ENCODE peak calls at places on chromosomes 6 and 20, in ten cellular contexts. T is left lung; S is upper lobe of right lung; B is right lobe of liver; O is tibial artery; A is lung; Q is hepatocyte; J is psoas muscle; U is cardiac muscle cell; E is CD8-positive, alpha-beta memory T cell. M is an unnamed sample. For H3K4me1, the result is how much of the 10 kb centered on the place peaks cover.

GRCh38 chr20:41258489-41258888 is 59.0 kb downstream of the ZHX3 start:
- DNase-seq in S (no peak), Q (no peak), E (no peak), U (no peak), T (no peak), A (no peak), O (no peak), J (no peak), B (no peak), M (no peak)

GRCh38 chr6:147077251-147077650 is 127.0 kb upstream of the STXBP5 start:
- DNase-seq in U (no peak), T (peak), B (no peak), S (peak), Q (no peak), J (no peak), A (peak), O (no peak), E (no peak), M (no peak)

GRCh38 chr20:53866787-53867740 is 203.3 kb downstream of the BCAS1 start:
- DNase-seq in O (no peak), E (no peak), Q (no peak), A (no peak), B (no peak), J (no peak), T (no peak), S (no peak), U (peak), M (no peak)

GRCh38 chr6:25487012-25487411 is 165.0 kb upstream of the SCGN start:
- DNase-seq in T (no peak), E (no peak), A (no peak), S (no peak), B (no peak), O (no peak), U (no peak), Q (no peak), J (no peak), M (no peak)

GRCh38 chr6:116066789-116067188 is 6.1 kb upstream of the FRK start:
- DNase-seq in S (no peak), B (no peak), O (no peak), E (no peak), J (no peak), U (no peak), A (no peak), Q (no peak), T (no peak), M (no peak)

GRCh38 chr20:8587810-8588209 is 455.7 kb downstream of the PLCB1 start:
- DNase-seq in J (no peak), S (no peak), T (no peak), Q (no peak), B (no peak), O (no peak), A (no peak), U (no peak), E (no peak), M (no peak)

GRCh38 chr6:119479860-119480655 is 130.5 kb upstream of the MAN1A1 start:
- DNase-seq in A (no peak), O (no peak), B (no peak), T (no peak), Q (peak), E (no peak), S (no peak), U (peak), J (no peak), M (no peak)

GRCh38 chr20:17536944-17537444 is 5.8 kb upstream of the BFSP1 start:
- DNase-seq in S (peak), Q (peak), E (peak), T (peak), O (peak), B (peak), J (peak), A (peak), U (peak), M (no peak)

GRCh38 chr6:88913471-88913870 is 49.9 kb downstream of the RNGTT start:
- DNase-seq in S (no peak), A (no peak), J (no peak), T (no peak), B (no peak), U (no peak), E (no peak), Q (no peak), O (no peak), M (no peak)

GRCh38 chr6:89828988-89829590 is 591 bp upstream of the CASP8AP2 start:
- DNase-seq in T (no peak), B (no peak), J (no peak), Q (no peak), A (no peak), O (no peak), U (no peak), S (no peak), E (peak), M (no peak)

GRCh38 chr6:52552278-52552643 is 24.6 kb downstream of the TRAM2 start:
- DNase-seq in Q (no peak), S (no peak), T (no peak), O (no peak), J (no peak), U (no peak), E (no peak), B (no peak), A (no peak), M (peak)

GRCh38 chr20:31842471-31843157 is 2.8 kb downstream of the FOXS1 start:
- DNase-seq in A (no peak), S (no peak), Q (no peak), J (peak), B (no peak), O (peak), U (peak), E (no peak), T (no peak), M (peak)

GRCh38 chr20:61850926-61851900 is 214.5 kb downstream of the TAF4 start:
- DNase-seq in O (no peak), A (no peak), J (peak), B (no peak), T (no peak), S (no peak), U (no peak), Q (no peak), E (no peak), M (no peak)

GRCh38 chr20:62769346-62770071 is 26.8 kb upstream of the MRGBP start:
- DNase-seq in B (peak), T (no peak), A (no peak), J (peak), E (no peak), O (no peak), S (no peak), Q (no peak), U (no peak), M (no peak)

GRCh38 chr20:7596541-7596940 is 343.7 kb downstream of the HAO1 start:
- DNase-seq in U (no peak), T (no peak), B (no peak), J (no peak), Q (no peak), A (no peak), S (no peak), E (no peak), O (no peak), M (no peak)

GRCh38 chr20:15923030-15923776 is 650.0 kb downstream of the KIF16B start:
- DNase-seq in Q (no peak), E (no peak), O (no peak), A (no peak), U (no peak), S (no peak), B (no peak), T (no peak), J (no peak), M (no peak)

GRCh38 chr20:32470025-32470861 is 112.1 kb downstream of the ASXL1 start:
- DNase-seq in Q (peak), B (peak), O (no peak), T (no peak), J (peak), U (peak), A (peak), E (no peak), S (peak), M (no peak)

GRCh38 chr6:26045046-26045938 is 41.9 kb upstream of the HFE start:
- DNase-seq in U (peak), B (peak), O (peak), E (peak), T (peak), Q (no peak), A (peak), J (no peak), S (peak), M (peak)

GRCh38 chr6:22043284-22043962 is 253.4 kb downstream of the PRL start:
- DNase-seq in S (no peak), E (no peak), A (no peak), B (no peak), T (no peak), Q (no peak), J (peak), O (no peak), U (peak), M (no peak)

GRCh38 chr6:157233686-157234085 is 89.6 kb downstream of the TMEM242 start:
- DNase-seq in E (no peak), J (no peak), O (peak), Q (no peak), U (no peak), S (peak), B (no peak), T (no peak), A (no peak), M (no peak)

GRCh38 chr20:58141971-58142842 is 86.2 kb downstream of the ANKRD60 start:
- DNase-seq in S (peak), E (no peak), A (no peak), J (no peak), B (no peak), T (no peak), O (peak), Q (no peak), U (no peak), M (no peak)

GRCh38 chr20:1462834-1463233 is 3.8 kb downstream of the NSFL1C start:
- DNase-seq in Q (no peak), E (no peak), O (no peak), T (no peak), B (no peak), A (no peak), J (no peak), S (no peak), U (no peak), M (no peak)

GRCh38 chr6:150325093-150325772 is 43.6 kb upstream of the IYD start:
- DNase-seq in E (no peak), B (no peak), O (no peak), T (peak), J (no peak), A (peak), Q (no peak), S (no peak), U (no peak), M (no peak)

GRCh38 chr20:36298061-36298460 is 8.1 kb upstream of the DLGAP4 start:
- DNase-seq in U (no peak), A (no peak), E (no peak), T (no peak), J (no peak), Q (no peak), O (no peak), B (no peak), S (no peak), M (no peak)

GRCh38 chr20:1500496-1500895 is 9.3 kb upstream of the SIRPB2 start:
- DNase-seq in O (no peak), S (no peak), U (peak), T (no peak), J (no peak), E (no peak), B (no peak), A (no peak), Q (no peak), M (no peak)

GRCh38 chr20:56628015-56628872 is 862 bp upstream of the TFAP2C start:
- DNase-seq in B (no peak), U (peak), T (peak), Q (peak), S (no peak), E (no peak), A (no peak), O (no peak), J (no peak), M (no peak)

GRCh38 chr6:154086510-154086909 is 47.5 kb downstream of the OPRM1 start:
- DNase-seq in Q (no peak), J (no peak), O (no peak), T (no peak), S (no peak), B (no peak), A (no peak), U (no peak), E (no peak), M (no peak)

GRCh38 chr20:32021091-32021490 is 10.9 kb downstream of the CCM2L start:
- DNase-seq in O (peak), E (no peak), Q (no peak), T (no peak), B (no peak), A (no peak), S (no peak), U (no peak), J (no peak), M (no peak)

GRCh38 chr6:75516757-75517156 is 23.2 kb upstream of the FILIP1 start:
- DNase-seq in U (no peak), J (no peak), S (no peak), E (no peak), A (no peak), Q (no peak), B (no peak), O (no peak), T (no peak), M (no peak)

GRCh38 chr6:7235712-7236311 is 77.2 kb downstream of the SSR1 start:
- DNase-seq in T (no peak), A (no peak), B (no peak), O (no peak), U (no peak), E (no peak), S (no peak), Q (no peak), J (no peak), M (no peak)

GRCh38 chr6:56699066-56699654 is 56.5 kb upstream of the DST start:
- DNase-seq in E (no peak), B (no peak), S (no peak), A (no peak), T (no peak), Q (no peak), U (peak), O (no peak), J (no peak), M (no peak)

GRCh38 chr6:142416179-142416578 is 114.4 kb downstream of the ADGRG6 start:
- DNase-seq in T (peak), U (peak), E (no peak), S (no peak), J (no peak), A (no peak), Q (peak), B (no peak), O (no peak), M (no peak)
- H3K4me1 ChIP-seq in T (under half), U (under half), E (under half), S (under half), J (under half), A (under half), Q (under half), B (under half), O (under half), M (under half)

GRCh38 chr6:2853766-2854393 is 12.2 kb upstream of the SERPINB1 start:
- DNase-seq in U (peak), O (no peak), S (no peak), B (peak), J (peak), E (peak), A (no peak), Q (peak), T (no peak), M (peak)

GRCh38 chr6:2855061-2855519 is 13.4 kb upstream of the SERPINB1 start:
- DNase-seq in B (no peak), A (no peak), T (no peak), J (no peak), Q (no peak), S (no peak), O (no peak), E (no peak), U (peak), M (no peak)

GRCh38 chr6:2852921-2853322 is 11.3 kb upstream of the SERPINB1 start:
- DNase-seq in T (no peak), E (no peak), A (no peak), Q (no peak), J (no peak), B (no peak), S (no peak), O (no peak), U (no peak), M (no peak)

GRCh38 chr6:2852514-2852855 is 10.8 kb upstream of the SERPINB1 start:
- DNase-seq in Q (no peak), A (no peak), J (no peak), T (no peak), B (no peak), O (no peak), S (no peak), U (no peak), E (no peak), M (peak)

DNA sequence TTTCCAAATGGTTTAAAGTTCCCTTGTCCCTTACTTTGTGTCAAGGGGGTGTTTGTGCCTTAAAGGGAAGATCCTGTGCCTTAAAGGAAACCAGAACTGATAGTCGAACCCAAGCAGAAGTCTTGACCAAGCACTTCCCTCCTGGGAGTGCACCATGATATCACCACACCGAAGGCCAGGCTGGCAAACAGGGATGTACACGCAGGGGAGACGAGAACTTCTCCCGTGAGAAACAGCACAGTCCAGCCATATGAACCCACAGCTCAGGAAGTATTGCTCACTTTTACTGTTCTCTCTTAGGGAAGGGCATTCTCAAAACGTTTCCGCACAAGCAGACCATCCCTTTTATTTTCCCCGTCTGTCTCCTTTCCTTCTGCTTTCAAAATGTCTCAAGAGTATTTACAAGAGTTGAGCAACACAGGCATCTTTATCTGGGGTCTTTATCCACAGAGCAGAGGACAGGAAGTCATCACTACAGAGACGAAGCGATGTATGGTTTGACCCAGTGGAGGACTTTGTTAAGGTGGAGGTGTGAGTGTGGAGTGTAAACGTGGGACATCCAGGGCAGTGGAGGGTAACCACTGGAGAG is 12.8 kb upstream of the SERPINB1 start:
- DNase-seq in J (no peak), E (no peak), T (no peak), O (no peak), Q (no peak), S (no peak), A (no peak), U (peak), B (no peak), M (no peak)
- H3K4me1 ChIP-seq in J (under half), E (half or more), T (under half), O (under half), Q (under half), S (half or more), A (under half), U (under half), B (under half), M (under half)

GRCh38 chr20:59726196-59726595 is 121.9 kb downstream of the PHACTR3 start:
- DNase-seq in O (no peak), E (no peak), J (no peak), B (no peak), S (peak), Q (no peak), T (no peak), A (no peak), U (no peak), M (no peak)

GRCh38 chr20:59723108-59723500 is 118.8 kb downstream of the PHACTR3 start:
- DNase-seq in E (no peak), Q (no peak), S (no peak), T (no peak), U (no peak), O (peak), A (no peak), B (no peak), J (no peak), M (no peak)

GRCh38 chr20:59724457-59725366 is 120.4 kb downstream of the PHACTR3 start:
- DNase-seq in S (peak), Q (no peak), T (no peak), A (no peak), E (no peak), J (no peak), B (no peak), O (peak), U (no peak), M (no peak)

GRCh38 chr20:59723607-59724456 is 119.5 kb downstream of the PHACTR3 start:
- DNase-seq in J (no peak), O (peak), B (no peak), E (no peak), A (no peak), T (no peak), S (peak), U (no peak), Q (no peak), M (peak)

DNA sequence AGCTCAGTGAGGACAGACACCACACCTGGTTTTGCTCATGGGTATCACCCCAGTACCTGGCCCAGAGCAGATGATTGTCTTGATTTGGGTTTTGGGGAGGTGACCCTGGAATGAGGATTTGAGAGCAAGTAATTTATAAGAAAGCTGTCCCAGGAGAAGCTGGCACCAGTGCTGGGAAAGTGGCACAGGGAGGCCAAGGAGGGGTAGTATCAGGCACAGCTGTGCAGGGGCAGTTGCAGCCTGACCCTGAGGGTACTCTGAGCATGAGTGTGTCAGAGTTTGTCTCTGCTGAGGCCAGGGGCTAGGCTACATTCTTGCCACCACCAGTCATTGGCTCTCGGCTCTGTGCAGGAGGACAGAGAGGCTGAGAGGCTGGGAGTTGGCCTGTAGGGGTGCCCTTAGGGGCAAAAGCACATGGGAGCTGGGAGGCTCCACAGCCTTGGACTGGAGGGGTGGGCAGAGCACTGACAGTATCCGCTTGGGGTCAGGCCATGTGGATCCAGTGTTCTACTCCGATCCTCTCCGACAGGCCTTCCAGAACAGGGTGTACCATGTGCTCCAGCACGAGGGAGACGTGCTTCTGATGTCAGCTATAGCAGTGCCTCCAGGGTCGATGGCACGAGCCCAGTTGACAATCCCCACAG is 121.3 kb downstream of the PHACTR3 start:
- DNase-seq in O (peak), Q (no peak), U (no peak), B (no peak), J (no peak), E (no peak), T (no peak), S (peak), A (no peak), M (no peak)
- H3K4me1 ChIP-seq in O (under half), Q (under half), U (under half), B (under half), J (under half), E (under half), T (under half), S (under half), A (under half), M (under half)

GRCh38 chr6:401994-402640 is 10.6 kb downstream of the IRF4 start:
- DNase-seq in S (no peak), O (no peak), U (no peak), T (no peak), B (no peak), J (no peak), Q (no peak), E (no peak), A (no peak), M (no peak)

GRCh38 chr6:402901-403658 is 11.5 kb downstream of the IRF4 start:
- DNase-seq in Q (no peak), J (no peak), B (no peak), S (no peak), U (no peak), T (no peak), E (no peak), A (no peak), O (no peak), M (no peak)

GRCh38 chr6:399785-400517 is 8.4 kb downstream of the IRF4 start:
- DNase-seq in E (no peak), S (no peak), B (no peak), J (no peak), T (no peak), O (no peak), A (no peak), Q (no peak), U (no peak), M (no peak)

GRCh38 chr6:400815-401214 is 9.3 kb downstream of the IRF4 start:
- DNase-seq in B (no peak), O (no peak), E (no peak), A (no peak), Q (no peak), T (no peak), S (no peak), J (no peak), U (no peak), M (no peak)

GRCh38 chr6:401239-401993 is 9.9 kb downstream of the IRF4 start:
- DNase-seq in U (no peak), T (no peak), O (no peak), Q (no peak), S (no peak), B (no peak), E (no peak), J (no peak), A (no peak), M (no peak)
- H3K4me1 ChIP-seq in U (under half), T (under half), O (under half), Q (under half), S (under half), B (under half), E (under half), J (under half), A (under half), M (under half)

GRCh38 chr6:33839399-33840063 is 35.7 kb upstream of the MLN start:
- DNase-seq in J (no peak), T (no peak), B (no peak), E (no peak), O (no peak), U (no peak), A (no peak), Q (no peak), S (no peak), M (no peak)
- H3K4me1 ChIP-seq in J (under half), T (under half), B (under half), E (under half), O (under half), U (under half), A (under half), Q (under half), S (under half), M (under half)

GRCh38 chr6:111680013-111680712 is 74.5 kb upstream of the TRAF3IP2 start:
- DNase-seq in A (no peak), T (no peak), S (no peak), O (no peak), E (no peak), J (no peak), Q (no peak), U (peak), B (no peak), M (no peak)
- H3K4me1 ChIP-seq in A (under half), T (under half), S (under half), O (under half), E (under half), J (under half), Q (under half), U (under half), B (half or more), M (under half)

M was measured in ascending aorta.